ENCODE peak calls at places on chromosomes 12 and 14, in six cellular contexts. One of them, this sample, is unnamed. For H3K36me3, the result is how much of the 10 kb centered on the place peaks cover.

GRCh38 chr12:4562034-4562657 is at the start of gene DYRK4:
- DNase-seq in right lobe of liver: peak
- DNase-seq in suprapubic skin: no peak
- DNase-seq in Panc1: no peak
- DNase-seq in upper lobe of right lung: peak
- DNase-seq in CD4-positive, alpha-beta memory T cell: no peak
- DNase-seq in this sample: no peak

GRCh38 chr14:72598328-72598727 is 295.6 kb downstream of the DPF3 start:
- DNase-seq in right lobe of liver: no peak
- DNase-seq in suprapubic skin: no peak
- DNase-seq in Panc1: no peak
- DNase-seq in upper lobe of right lung: no peak
- DNase-seq in CD4-positive, alpha-beta memory T cell: no peak
- DNase-seq in this sample: peak

GRCh38 chr14:30770376-30770775 is 104.0 kb upstream of the COCH start:
- DNase-seq in right lobe of liver: no peak
- DNase-seq in suprapubic skin: no peak
- DNase-seq in Panc1: no peak
- DNase-seq in upper lobe of right lung: no peak
- DNase-seq in CD4-positive, alpha-beta memory T cell: no peak
- DNase-seq in this sample: no peak

GRCh38 chr12:5096241-5096880 is 52.7 kb downstream of the KCNA5 start:
- DNase-seq in right lobe of liver: no peak
- DNase-seq in suprapubic skin: no peak
- DNase-seq in Panc1: no peak
- DNase-seq in upper lobe of right lung: no peak
- DNase-seq in CD4-positive, alpha-beta memory T cell: no peak
- DNase-seq in this sample: no peak

GRCh38 chr12:65419284-65420072 is 141.0 kb downstream of the MSRB3 start:
- DNase-seq in right lobe of liver: no peak
- DNase-seq in suprapubic skin: no peak
- DNase-seq in Panc1: no peak
- DNase-seq in upper lobe of right lung: no peak
- DNase-seq in CD4-positive, alpha-beta memory T cell: no peak
- DNase-seq in this sample: no peak

GRCh38 chr14:64714432-64715025 is 10.3 kb downstream of the PLEKHG3 start:
- DNase-seq in right lobe of liver: peak
- DNase-seq in suprapubic skin: peak
- DNase-seq in Panc1: no peak
- DNase-seq in upper lobe of right lung: no peak
- DNase-seq in CD4-positive, alpha-beta memory T cell: no peak
- DNase-seq in this sample: no peak

GRCh38 chr12:54371328-54372112 is 7.2 kb upstream of the GPR84 start:
- DNase-seq in right lobe of liver: no peak
- DNase-seq in suprapubic skin: no peak
- DNase-seq in Panc1: no peak
- DNase-seq in upper lobe of right lung: no peak
- DNase-seq in CD4-positive, alpha-beta memory T cell: no peak
- DNase-seq in this sample: peak

GRCh38 chr12:47302111-47302597 is 222.4 kb upstream of the AMIGO2 start:
- DNase-seq in right lobe of liver: no peak
- DNase-seq in suprapubic skin: no peak
- DNase-seq in Panc1: no peak
- DNase-seq in upper lobe of right lung: no peak
- DNase-seq in CD4-positive, alpha-beta memory T cell: no peak
- DNase-seq in this sample: no peak

GRCh38 chr12:51672334-51672733 is 81.3 kb downstream of the SCN8A start:
- DNase-seq in right lobe of liver: no peak
- DNase-seq in suprapubic skin: no peak
- DNase-seq in Panc1: no peak
- DNase-seq in upper lobe of right lung: no peak
- DNase-seq in CD4-positive, alpha-beta memory T cell: no peak
- DNase-seq in this sample: no peak

GRCh38 chr12:46360908-46361666 is 11.5 kb downstream of the SLC38A2 start:
- DNase-seq in right lobe of liver: no peak
- DNase-seq in suprapubic skin: no peak
- DNase-seq in Panc1: no peak
- DNase-seq in upper lobe of right lung: no peak
- DNase-seq in CD4-positive, alpha-beta memory T cell: no peak
- DNase-seq in this sample: no peak

GRCh38 chr14:101604228-101604934 is 43.1 kb downstream of the DIO3 start:
- DNase-seq in right lobe of liver: peak
- DNase-seq in suprapubic skin: no peak
- DNase-seq in Panc1: no peak
- DNase-seq in upper lobe of right lung: no peak
- DNase-seq in CD4-positive, alpha-beta memory T cell: no peak
- DNase-seq in this sample: peak

GRCh38 chr12:39915249-39915648 is 190.6 kb downstream of the SLC2A13 start:
- DNase-seq in right lobe of liver: no peak
- DNase-seq in suprapubic skin: no peak
- DNase-seq in Panc1: no peak
- DNase-seq in upper lobe of right lung: no peak
- DNase-seq in CD4-positive, alpha-beta memory T cell: no peak
- DNase-seq in this sample: no peak

GRCh38 chr12:104054681-104055346 is 4.8 kb upstream of the GLT8D2 start:
- DNase-seq in right lobe of liver: no peak
- DNase-seq in suprapubic skin: no peak
- DNase-seq in Panc1: no peak
- DNase-seq in upper lobe of right lung: no peak
- DNase-seq in CD4-positive, alpha-beta memory T cell: no peak
- DNase-seq in this sample: no peak

GRCh38 chr12:104426926-104427546 is 29.7 kb upstream of the CHST11 start:
- DNase-seq in right lobe of liver: no peak
- DNase-seq in suprapubic skin: no peak
- DNase-seq in Panc1: no peak
- DNase-seq in upper lobe of right lung: no peak
- DNase-seq in CD4-positive, alpha-beta memory T cell: no peak
- DNase-seq in this sample: no peak

GRCh38 chr14:87524011-87524410 is 469.0 kb downstream of the GALC start:
- DNase-seq in right lobe of liver: no peak
- DNase-seq in suprapubic skin: no peak
- DNase-seq in Panc1: no peak
- DNase-seq in upper lobe of right lung: no peak
- DNase-seq in CD4-positive, alpha-beta memory T cell: no peak
- DNase-seq in this sample: no peak

GRCh38 chr12:112948806-112949205 is 10.5 kb downstream of the OAS3 start:
- DNase-seq in right lobe of liver: no peak
- DNase-seq in suprapubic skin: no peak
- DNase-seq in Panc1: no peak
- DNase-seq in upper lobe of right lung: no peak
- DNase-seq in CD4-positive, alpha-beta memory T cell: no peak
- DNase-seq in this sample: no peak

GRCh38 chr14:61472801-61473376 is 151.5 kb downstream of the PRKCH start:
- DNase-seq in right lobe of liver: peak
- DNase-seq in suprapubic skin: no peak
- DNase-seq in Panc1: no peak
- DNase-seq in upper lobe of right lung: no peak
- DNase-seq in CD4-positive, alpha-beta memory T cell: peak
- DNase-seq in this sample: peak

GRCh38 chr12:132710422-132711168 is at the start of gene PGAM5:
- DNase-seq in right lobe of liver: peak
- DNase-seq in suprapubic skin: no peak
- DNase-seq in Panc1: no peak
- DNase-seq in upper lobe of right lung: peak
- DNase-seq in CD4-positive, alpha-beta memory T cell: peak
- DNase-seq in this sample: peak

GRCh38 chr12:57157588-57158173 is 10.3 kb upstream of the LRP1-AS start:
- DNase-seq in right lobe of liver: no peak
- DNase-seq in suprapubic skin: no peak
- DNase-seq in Panc1: no peak
- DNase-seq in upper lobe of right lung: peak
- DNase-seq in CD4-positive, alpha-beta memory T cell: no peak
- DNase-seq in this sample: peak

GRCh38 chr12:124869011-124869665 is 5.5 kb upstream of the SCARB1 start:
- DNase-seq in right lobe of liver: no peak
- DNase-seq in suprapubic skin: no peak
- DNase-seq in Panc1: no peak
- DNase-seq in upper lobe of right lung: peak
- DNase-seq in CD4-positive, alpha-beta memory T cell: no peak
- DNase-seq in this sample: no peak

GRCh38 chr12:107369679-107370078 is 276.3 kb upstream of the CRY1 start:
- DNase-seq in right lobe of liver: no peak
- DNase-seq in suprapubic skin: no peak
- DNase-seq in Panc1: no peak
- DNase-seq in upper lobe of right lung: no peak
- DNase-seq in CD4-positive, alpha-beta memory T cell: peak
- DNase-seq in this sample: no peak

GRCh38 chr12:639988-640387 is 23.3 kb downstream of the NINJ2 start:
- DNase-seq in right lobe of liver: no peak
- DNase-seq in suprapubic skin: no peak
- DNase-seq in Panc1: no peak
- DNase-seq in upper lobe of right lung: no peak
- DNase-seq in CD4-positive, alpha-beta memory T cell: no peak
- DNase-seq in this sample: no peak

GRCh38 chr12:93214523-93215289 is 163.0 kb upstream of the NUDT4 start:
- DNase-seq in right lobe of liver: no peak
- DNase-seq in suprapubic skin: no peak
- DNase-seq in Panc1: no peak
- DNase-seq in upper lobe of right lung: no peak
- DNase-seq in CD4-positive, alpha-beta memory T cell: no peak
- DNase-seq in this sample: no peak

GRCh38 chr12:104569348-104570173 is 112.8 kb downstream of the CHST11 start:
- DNase-seq in right lobe of liver: no peak
- DNase-seq in suprapubic skin: no peak
- DNase-seq in Panc1: no peak
- DNase-seq in upper lobe of right lung: no peak
- DNase-seq in CD4-positive, alpha-beta memory T cell: peak
- DNase-seq in this sample: peak

DNA sequence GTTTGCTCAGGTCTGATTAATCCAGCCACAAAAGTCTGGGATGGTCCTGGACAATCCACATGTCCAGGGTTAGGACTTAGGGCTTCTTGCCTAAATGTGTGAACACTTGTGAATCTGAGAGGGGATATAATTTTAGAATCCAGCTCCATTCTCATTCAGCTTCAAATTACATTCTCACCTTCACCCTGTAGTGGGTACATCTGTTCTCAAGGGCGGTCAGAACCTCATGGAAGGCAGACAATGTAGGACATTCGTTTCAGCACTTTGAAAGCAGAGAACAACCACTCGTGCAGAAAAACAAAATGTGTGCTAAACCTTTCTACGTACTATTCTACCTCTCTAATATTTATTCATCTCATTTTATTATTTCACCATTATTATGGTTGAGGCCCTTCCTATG is 1.2 kb downstream of the TMEM229B start:
- DNase-seq in right lobe of liver: no peak
- DNase-seq in suprapubic skin: no peak
- DNase-seq in Panc1: no peak
- DNase-seq in upper lobe of right lung: no peak
- DNase-seq in CD4-positive, alpha-beta memory T cell: no peak
- DNase-seq in this sample: no peak
- H3K27ac ChIP-seq in right lobe of liver: no peak
- H3K27ac ChIP-seq in suprapubic skin: no peak
- H3K27ac ChIP-seq in Panc1: no peak
- H3K27ac ChIP-seq in upper lobe of right lung: no peak
- H3K27ac ChIP-seq in CD4-positive, alpha-beta memory T cell: peak
- H3K27ac ChIP-seq in this sample: peak

DNA sequence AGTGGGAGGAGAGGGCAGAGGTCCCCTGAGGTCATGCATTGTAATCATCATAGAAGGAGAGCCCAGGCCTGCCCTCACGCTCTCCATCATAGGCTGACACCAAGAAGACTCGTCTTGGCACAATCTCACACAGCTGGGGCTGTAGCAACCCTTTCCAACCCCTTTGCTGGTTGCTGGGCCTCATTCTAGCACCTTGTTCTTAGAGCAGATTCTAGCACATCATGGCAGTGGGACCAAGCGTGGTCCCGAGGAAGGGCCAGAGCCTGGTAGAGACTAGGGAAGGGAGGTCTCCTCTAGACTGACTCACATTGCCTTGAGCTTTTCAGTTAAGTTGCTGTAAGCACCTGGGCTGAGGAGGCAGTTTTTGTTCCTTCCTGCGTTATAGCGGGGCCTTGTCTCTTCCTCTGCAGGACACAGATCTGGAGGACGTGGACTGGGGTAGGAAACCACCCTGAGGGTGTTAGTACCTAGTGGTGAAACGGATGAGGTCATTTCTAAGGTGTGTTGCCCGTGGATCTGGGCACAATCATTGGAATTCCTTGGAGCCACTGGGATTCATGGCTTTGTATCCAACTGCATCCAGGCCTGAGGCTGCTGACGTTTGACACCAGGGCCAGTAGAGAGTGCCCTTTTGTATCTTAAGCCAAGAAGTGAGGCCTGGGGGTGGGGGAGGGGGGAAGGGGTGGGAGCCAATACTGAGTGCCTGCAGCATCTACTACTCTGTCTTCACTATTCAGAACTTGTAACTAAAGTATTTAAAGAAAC is 19.9 kb downstream of the RPS6KL1 start:
- DNase-seq in right lobe of liver: no peak
- DNase-seq in suprapubic skin: no peak
- DNase-seq in Panc1: no peak
- DNase-seq in upper lobe of right lung: no peak
- DNase-seq in CD4-positive, alpha-beta memory T cell: no peak
- DNase-seq in this sample: no peak
- H3K36me3 ChIP-seq in right lobe of liver: under half
- H3K36me3 ChIP-seq in suprapubic skin: half or more
- H3K36me3 ChIP-seq in Panc1: under half
- H3K36me3 ChIP-seq in upper lobe of right lung: half or more
- H3K36me3 ChIP-seq in CD4-positive, alpha-beta memory T cell: half or more
- H3K36me3 ChIP-seq in this sample: half or more

GRCh38 chr12:31408778-31409177 is 82.8 kb upstream of the SINHCAF start:
- DNase-seq in right lobe of liver: no peak
- DNase-seq in suprapubic skin: no peak
- DNase-seq in Panc1: no peak
- DNase-seq in upper lobe of right lung: no peak
- DNase-seq in CD4-positive, alpha-beta memory T cell: no peak
- DNase-seq in this sample: no peak

GRCh38 chr12:31405021-31405420 is 79.1 kb upstream of the SINHCAF start:
- DNase-seq in right lobe of liver: no peak
- DNase-seq in suprapubic skin: no peak
- DNase-seq in Panc1: no peak
- DNase-seq in upper lobe of right lung: no peak
- DNase-seq in CD4-positive, alpha-beta memory T cell: no peak
- DNase-seq in this sample: no peak

GRCh38 chr12:31407562-31407961 is 81.6 kb upstream of the SINHCAF start:
- DNase-seq in right lobe of liver: no peak
- DNase-seq in suprapubic skin: no peak
- DNase-seq in Panc1: no peak
- DNase-seq in upper lobe of right lung: no peak
- DNase-seq in CD4-positive, alpha-beta memory T cell: no peak
- DNase-seq in this sample: no peak

DNA sequence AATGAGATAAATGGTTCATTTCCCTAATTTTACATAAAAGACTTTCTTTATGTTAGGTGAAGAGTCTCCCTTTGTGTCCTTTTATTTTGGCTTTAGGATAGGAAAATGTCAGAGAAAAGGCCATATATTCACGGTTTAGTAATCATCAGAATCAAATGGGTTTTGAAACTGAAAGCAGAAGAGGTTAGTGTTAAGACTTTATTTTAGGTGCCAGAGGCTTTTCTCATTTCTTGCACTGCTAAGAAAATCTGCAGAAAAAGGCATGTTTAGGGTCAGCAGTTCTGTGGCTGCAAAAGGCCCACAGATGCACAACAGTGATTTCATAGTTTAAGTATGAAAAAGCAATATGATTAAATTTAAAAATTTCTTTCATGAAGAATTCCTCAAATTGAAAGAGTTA is 80.4 kb upstream of the SINHCAF start:
- DNase-seq in right lobe of liver: no peak
- DNase-seq in suprapubic skin: no peak
- DNase-seq in Panc1: no peak
- DNase-seq in upper lobe of right lung: no peak
- DNase-seq in CD4-positive, alpha-beta memory T cell: no peak
- DNase-seq in this sample: no peak
- H3K4me3 ChIP-seq in right lobe of liver: no peak
- H3K4me3 ChIP-seq in suprapubic skin: no peak
- H3K4me3 ChIP-seq in Panc1: no peak
- H3K4me3 ChIP-seq in upper lobe of right lung: no peak
- H3K4me3 ChIP-seq in CD4-positive, alpha-beta memory T cell: no peak
- H3K4me3 ChIP-seq in this sample: no peak

GRCh38 chr12:123120452-123121166 is 30.3 kb downstream of the PITPNM2 start:
- DNase-seq in right lobe of liver: no peak
- DNase-seq in suprapubic skin: no peak
- DNase-seq in Panc1: no peak
- DNase-seq in upper lobe of right lung: no peak
- DNase-seq in CD4-positive, alpha-beta memory T cell: no peak
- DNase-seq in this sample: no peak
- H3K27ac ChIP-seq in right lobe of liver: peak
- H3K27ac ChIP-seq in suprapubic skin: no peak
- H3K27ac ChIP-seq in Panc1: no peak
- H3K27ac ChIP-seq in upper lobe of right lung: no peak
- H3K27ac ChIP-seq in CD4-positive, alpha-beta memory T cell: peak
- H3K27ac ChIP-seq in this sample: no peak